ENCODE peak calls at places on chromosomes 3 and 15, in four cellular contexts. One of them, this sample, is unnamed.
A peak's percentile ranks its signal among the peaks of the same experiment; 100 is the strongest.

GRCh38 chr3:27613846-27614500 is 108.2 kb downstream of the EOMES start:
- DNase-seq in H9: no peak
- DNase-seq in HCT116: no peak
- DNase-seq in neural progenitor cell: no peak
- DNase-seq in this sample: no peak

GRCh38 chr3:120559228-120560061 is 36.7 kb upstream of the NDUFB4 start:
- DNase-seq in HCT116: peak; percentile 87
- DNase-seq in neural progenitor cell: peak; percentile 81
- DNase-seq in H9: peak; percentile 68
- DNase-seq in this sample: peak; percentile 87

GRCh38 chr3:133591271-133591742 is 17.8 kb downstream of the CDV3 start:
- DNase-seq in H9: no peak
- DNase-seq in HCT116: no peak
- DNase-seq in neural progenitor cell: no peak
- DNase-seq in this sample: peak; percentile 76

GRCh38 chr3:10365316-10365715 is 44.4 kb upstream of the SEC13 start:
- DNase-seq in neural progenitor cell: no peak
- DNase-seq in H9: no peak
- DNase-seq in HCT116: no peak
- DNase-seq in this sample: no peak

GRCh38 chr3:188760408-188760807 is 411.4 kb upstream of the TPRG1 start:
- DNase-seq in HCT116: no peak
- DNase-seq in H9: no peak
- DNase-seq in neural progenitor cell: no peak
- DNase-seq in this sample: peak; percentile 56

GRCh38 chr3:194003128-194004057 is 132.6 kb upstream of the HES1 start:
- DNase-seq in H9: peak; percentile 64
- DNase-seq in neural progenitor cell: peak; percentile 77
- DNase-seq in HCT116: peak; percentile 71
- DNase-seq in this sample: peak; percentile 97

GRCh38 chr3:50351318-50351687 is 641 bp downstream of the CYB561D2 start:
- DNase-seq in HCT116: no peak
- DNase-seq in H9: no peak
- DNase-seq in neural progenitor cell: no peak
- DNase-seq in this sample: no peak

GRCh38 chr15:78353093-78353492 is 12.9 kb downstream of the CRABP1 start:
- DNase-seq in neural progenitor cell: no peak
- DNase-seq in H9: no peak
- DNase-seq in HCT116: peak; percentile 32
- DNase-seq in this sample: no peak

GRCh38 chr3:148366743-148367410 is 330.8 kb upstream of the AGTR1 start:
- DNase-seq in neural progenitor cell: no peak
- DNase-seq in H9: no peak
- DNase-seq in HCT116: no peak
- DNase-seq in this sample: peak; percentile 45

GRCh38 chr15:44082558-44083151 is 112.4 kb downstream of the FRMD5 start:
- DNase-seq in HCT116: no peak
- DNase-seq in H9: no peak
- DNase-seq in neural progenitor cell: no peak
- DNase-seq in this sample: peak; percentile 62

GRCh38 chr15:88902491-88902835 is 7.1 kb upstream of the HAPLN3 start:
- DNase-seq in HCT116: no peak
- DNase-seq in neural progenitor cell: no peak
- DNase-seq in H9: no peak
- DNase-seq in this sample: no peak

GRCh38 chr15:74725241-74725774 is at the start of gene CYP1A1:
- DNase-seq in HCT116: no peak
- DNase-seq in H9: peak; percentile 66
- DNase-seq in neural progenitor cell: peak; percentile 49
- DNase-seq in this sample: no peak

GRCh38 chr3:144771401-144771870 is 799.8 kb downstream of the DIPK2A start:
- DNase-seq in HCT116: no peak
- DNase-seq in H9: no peak
- DNase-seq in neural progenitor cell: no peak
- DNase-seq in this sample: no peak

GRCh38 chr3:86785381-86785780 is 205.6 kb downstream of the VGLL3 start:
- DNase-seq in HCT116: no peak
- DNase-seq in neural progenitor cell: no peak
- DNase-seq in H9: no peak
- DNase-seq in this sample: peak; percentile 48

GRCh38 chr3:46711305-46711704 is 6.4 kb downstream of the PRSS50 start:
- DNase-seq in H9: no peak
- DNase-seq in neural progenitor cell: no peak
- DNase-seq in HCT116: no peak
- DNase-seq in this sample: no peak

GRCh38 chr15:60397772-60398445 is at the start of gene ANXA2:
- DNase-seq in HCT116: peak; percentile 70
- DNase-seq in neural progenitor cell: peak; percentile 67
- DNase-seq in H9: peak; percentile 86
- DNase-seq in this sample: peak; percentile 89

GRCh38 chr3:12288466-12289129 is at the start of gene PPARG:
- DNase-seq in neural progenitor cell: peak; percentile 68
- DNase-seq in HCT116: peak; percentile 73
- DNase-seq in H9: peak; percentile 63
- DNase-seq in this sample: peak; percentile 66

GRCh38 chr15:78685157-78685830 is 44.3 kb upstream of the CHRNB4 start:
- DNase-seq in H9: no peak
- DNase-seq in HCT116: no peak
- DNase-seq in neural progenitor cell: no peak
- DNase-seq in this sample: no peak

GRCh38 chr3:46921041-46921440 is 43.5 kb downstream of the PTH1R start:
- DNase-seq in HCT116: no peak
- DNase-seq in neural progenitor cell: no peak
- DNase-seq in H9: no peak
- DNase-seq in this sample: no peak

GRCh38 chr3:191646242-191646641 is 185.3 kb downstream of the PYDC2 start:
- DNase-seq in neural progenitor cell: no peak
- DNase-seq in HCT116: no peak
- DNase-seq in H9: no peak
- DNase-seq in this sample: no peak

GRCh38 chr3:136547293-136547692 is 204.9 kb downstream of the STAG1 start:
- DNase-seq in H9: no peak
- DNase-seq in neural progenitor cell: no peak
- DNase-seq in HCT116: no peak
- DNase-seq in this sample: peak; percentile 72

GRCh38 chr3:100662113-100662823 is 47.0 kb upstream of the TFG start:
- DNase-seq in H9: no peak
- DNase-seq in neural progenitor cell: no peak
- DNase-seq in HCT116: no peak
- DNase-seq in this sample: peak; percentile 6

GRCh38 chr3:194404365-194405140 is 5.5 kb upstream of the GP5 start:
- DNase-seq in H9: no peak
- DNase-seq in HCT116: peak; percentile 49
- DNase-seq in neural progenitor cell: peak; percentile 55
- DNase-seq in this sample: peak; percentile 67

GRCh38 chr3:154135511-154136173 is 14.5 kb downstream of the ARHGEF26 start:
- DNase-seq in neural progenitor cell: no peak
- DNase-seq in H9: no peak
- DNase-seq in HCT116: no peak
- DNase-seq in this sample: no peak

GRCh38 chr3:189406148-189406547 is 225.0 kb upstream of the TP63 start:
- DNase-seq in neural progenitor cell: no peak
- DNase-seq in H9: no peak
- DNase-seq in HCT116: no peak
- DNase-seq in this sample: no peak

GRCh38 chr3:21621396-21621695 is 129.7 kb downstream of the ZNF385D start:
- DNase-seq in HCT116: no peak
- DNase-seq in neural progenitor cell: no peak
- DNase-seq in H9: no peak
- DNase-seq in this sample: peak; percentile 81

GRCh38 chr15:39874890-39875549 is 45.0 kb downstream of the GPR176 start:
- DNase-seq in HCT116: peak; percentile 24
- DNase-seq in H9: no peak
- DNase-seq in neural progenitor cell: peak; percentile 41
- DNase-seq in this sample: peak; percentile 65

GRCh38 chr3:79767953-79768282 is at the start of gene ROBO1:
- DNase-seq in H9: peak; percentile 32
- DNase-seq in neural progenitor cell: peak; percentile 53
- DNase-seq in HCT116: no peak
- DNase-seq in this sample: peak; percentile 27

GRCh38 chr3:103048371-103048722 is 613.5 kb downstream of the ZPLD1 start:
- DNase-seq in neural progenitor cell: no peak
- DNase-seq in HCT116: peak; percentile 34
- DNase-seq in H9: no peak
- DNase-seq in this sample: no peak

GRCh38 chr3:30728143-30728542 is 121.7 kb downstream of the TGFBR2 start:
- DNase-seq in HCT116: no peak
- DNase-seq in H9: no peak
- DNase-seq in neural progenitor cell: no peak
- DNase-seq in this sample: no peak

GRCh38 chr3:15120986-15121385 is 22.0 kb upstream of the RBSN start:
- DNase-seq in neural progenitor cell: no peak
- DNase-seq in HCT116: no peak
- DNase-seq in H9: no peak
- DNase-seq in this sample: no peak
- H2AFZ ChIP-seq in neural progenitor cell: no peak overlapping the region
- H2AFZ ChIP-seq in HCT116: no peak overlapping the region
- H2AFZ ChIP-seq in H9: no peak overlapping the region
- H2AFZ ChIP-seq in this sample: no peak overlapping the region

GRCh38 chr3:63877737-63878393 is 14.2 kb downstream of the ATXN7 start:
- DNase-seq in H9: no peak
- DNase-seq in neural progenitor cell: no peak
- DNase-seq in HCT116: no peak
- DNase-seq in this sample: no peak

GRCh38 chr3:63876260-63876659 is 12.6 kb downstream of the ATXN7 start:
- DNase-seq in HCT116: no peak
- DNase-seq in neural progenitor cell: no peak
- DNase-seq in H9: no peak
- DNase-seq in this sample: no peak

GRCh38 chr3:63875510-63875909 is 11.8 kb downstream of the ATXN7 start:
- DNase-seq in HCT116: no peak
- DNase-seq in H9: no peak
- DNase-seq in neural progenitor cell: no peak
- DNase-seq in this sample: no peak

GRCh38 chr3:63880653-63881052 is 17.0 kb downstream of the ATXN7 start:
- DNase-seq in H9: no peak
- DNase-seq in HCT116: no peak
- DNase-seq in neural progenitor cell: no peak
- DNase-seq in this sample: no peak

GRCh38 chr3:63878394-63879089 is 14.9 kb downstream of the ATXN7 start:
- DNase-seq in HCT116: no peak
- DNase-seq in H9: no peak
- DNase-seq in neural progenitor cell: no peak
- DNase-seq in this sample: no peak
- H4K20me1 ChIP-seq in HCT116: peaks cover 5% of the 10 kb centered on the region
- H4K20me1 ChIP-seq in H9: no peaks in the 10 kb centered on the region
- H4K20me1 ChIP-seq in neural progenitor cell: peaks cover 79% of the 10 kb centered on the region
- H4K20me1 ChIP-seq in this sample: peaks cover 3% of the 10 kb centered on the region

GRCh38 chr3:52093751-52094525 is 37.6 kb upstream of the DUSP7 start:
- DNase-seq in neural progenitor cell: no peak
- DNase-seq in H9: no peak
- DNase-seq in HCT116: no peak
- DNase-seq in this sample: peak; percentile 70
- H2AFZ ChIP-seq in neural progenitor cell: no peak overlapping the region
- H2AFZ ChIP-seq in H9: no peak overlapping the region
- H2AFZ ChIP-seq in HCT116: no peak overlapping the region
- H2AFZ ChIP-seq in this sample: no peak overlapping the region

DNA sequence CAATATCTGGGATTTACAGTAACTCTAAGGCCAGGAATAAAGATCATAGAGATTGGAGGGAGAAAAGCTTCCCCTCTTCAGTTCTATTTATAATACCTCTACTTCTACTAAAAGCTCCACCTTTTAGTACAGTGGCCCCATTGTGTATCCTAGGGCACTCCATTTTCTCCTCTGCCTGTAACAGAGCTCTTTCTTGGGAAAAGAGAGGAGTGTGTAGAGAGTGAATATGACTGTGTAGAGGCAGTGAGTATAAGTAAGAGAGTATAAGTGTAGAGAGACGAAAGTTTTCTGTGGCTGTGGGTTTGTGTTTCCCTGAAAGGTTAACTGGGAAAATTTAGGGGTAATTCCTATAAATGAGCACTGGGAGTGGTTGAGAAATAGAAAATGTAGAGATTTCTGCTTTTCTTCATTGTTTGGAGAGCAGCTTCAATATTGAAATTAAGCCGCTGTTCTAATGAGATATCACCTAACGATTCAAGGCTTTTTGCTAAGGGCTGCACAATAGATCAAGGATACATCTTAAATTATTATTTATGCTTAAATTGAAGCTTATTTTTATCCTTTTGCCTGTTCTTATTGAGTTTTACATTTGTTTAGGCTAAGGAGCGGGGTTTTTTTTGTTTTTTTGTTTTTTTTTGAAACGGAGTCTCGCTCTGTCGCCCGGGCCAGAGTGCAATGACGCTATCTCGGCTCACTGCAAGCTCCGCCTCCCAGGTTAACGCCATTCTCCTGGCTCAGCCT is 6.8 kb downstream of the IQGAP1 start:
- DNase-seq in neural progenitor cell: no peak
- DNase-seq in HCT116: no peak
- DNase-seq in H9: no peak
- DNase-seq in this sample: no peak
- H4K20me1 ChIP-seq in neural progenitor cell: no peaks in the 10 kb centered on the region
- H4K20me1 ChIP-seq in HCT116: no peaks in the 10 kb centered on the region
- H4K20me1 ChIP-seq in H9: no peaks in the 10 kb centered on the region
- H4K20me1 ChIP-seq in this sample: no peaks in the 10 kb centered on the region

DNA sequence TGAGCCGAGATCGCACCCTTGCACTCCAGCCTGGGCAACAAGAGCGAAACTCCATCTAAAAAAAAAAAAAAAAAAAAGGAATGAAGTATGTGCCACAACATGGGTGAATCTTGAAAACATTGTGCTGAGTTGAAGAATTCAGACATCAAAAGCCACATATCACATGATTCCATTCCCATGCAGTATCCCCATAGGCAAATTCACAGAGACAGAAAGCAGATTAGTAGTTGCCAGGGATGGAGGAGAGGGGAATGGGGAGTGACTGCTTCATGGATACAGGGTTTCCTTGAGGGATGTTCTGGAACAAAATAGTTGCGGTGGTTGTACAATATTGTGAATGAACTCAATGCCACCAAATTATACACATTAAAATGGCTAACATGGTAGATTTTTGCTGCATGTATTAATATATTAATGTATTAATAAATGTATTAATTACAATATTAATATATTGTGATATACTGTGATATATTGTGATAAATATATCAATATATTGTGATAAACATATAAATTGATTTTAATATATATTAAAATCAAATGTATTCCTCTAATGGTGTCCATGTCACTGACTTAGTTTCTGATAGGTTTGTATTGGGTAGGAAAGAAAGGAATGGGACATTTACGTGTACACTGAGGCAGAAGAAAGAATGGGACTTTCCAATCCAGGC is 34.9 kb downstream of the SMAD3 start:
- DNase-seq in H9: no peak
- DNase-seq in neural progenitor cell: no peak
- DNase-seq in HCT116: no peak
- DNase-seq in this sample: no peak
- H2AFZ ChIP-seq in H9: no peak overlapping the region
- H2AFZ ChIP-seq in neural progenitor cell: no peak overlapping the region
- H2AFZ ChIP-seq in HCT116: no peak overlapping the region
- H2AFZ ChIP-seq in this sample: no peak overlapping the region

This sample was measured in fibroblast of lung.